ENCODE peak calls at places on chromosomes 12 and 14, in eight cellular contexts. One of them, this sample, is unnamed.
A peak's percentile ranks its signal among the peaks of the same experiment; 100 is the strongest.

GRCh38 chr12:124720019-124720686 is 143.5 kb downstream of the SCARB1 start:
- DNase-seq in stimulated activated naive B cell treated with anti-CD40 and anti-IgM and Interleukin-4, amounts not matched to agents 10 μg/mL and 1 μg/mL and 100 μg/mL, for 72 hours: no peak
- DNase-seq in GM04503: no peak
- DNase-seq in posterior vena cava: no peak
- DNase-seq in choroid plexus epithelial cell: peak; percentile 71
- DNase-seq in AG04450: no peak
- DNase-seq in mucosa of descending colon: no peak
- DNase-seq in H54: peak; percentile 59
- DNase-seq in this sample: peak; percentile 41

GRCh38 chr12:115755752-115756140 is 521.7 kb downstream of the MED13L start:
- DNase-seq in GM04503: no peak
- DNase-seq in stimulated activated naive B cell treated with anti-CD40 and anti-IgM and Interleukin-4, amounts not matched to agents 10 μg/mL and 1 μg/mL and 100 μg/mL, for 72 hours: no peak
- DNase-seq in AG04450: no peak
- DNase-seq in H54: no peak
- DNase-seq in posterior vena cava: no peak
- DNase-seq in mucosa of descending colon: no peak
- DNase-seq in choroid plexus epithelial cell: no peak
- DNase-seq in this sample: no peak

GRCh38 chr14:74848768-74849167 is 27.2 kb downstream of the PROX2 start:
- DNase-seq in H54: no peak
- DNase-seq in choroid plexus epithelial cell: no peak
- DNase-seq in posterior vena cava: no peak
- DNase-seq in stimulated activated naive B cell treated with anti-CD40 and anti-IgM and Interleukin-4, amounts not matched to agents 10 μg/mL and 1 μg/mL and 100 μg/mL, for 72 hours: no peak
- DNase-seq in AG04450: no peak
- DNase-seq in GM04503: no peak
- DNase-seq in mucosa of descending colon: no peak
- DNase-seq in this sample: no peak

GRCh38 chr12:105477873-105478272 is 147.4 kb downstream of the C12orf75 start:
- DNase-seq in AG04450: no peak
- DNase-seq in choroid plexus epithelial cell: no peak
- DNase-seq in H54: no peak
- DNase-seq in posterior vena cava: no peak
- DNase-seq in mucosa of descending colon: no peak
- DNase-seq in stimulated activated naive B cell treated with anti-CD40 and anti-IgM and Interleukin-4, amounts not matched to agents 10 μg/mL and 1 μg/mL and 100 μg/mL, for 72 hours: no peak
- DNase-seq in GM04503: no peak
- DNase-seq in this sample: no peak

GRCh38 chr12:25347716-25348261 is 97.1 kb upstream of the KRAS start:
- DNase-seq in choroid plexus epithelial cell: peak; percentile 4
- DNase-seq in AG04450: no peak
- DNase-seq in H54: no peak
- DNase-seq in GM04503: no peak
- DNase-seq in mucosa of descending colon: no peak
- DNase-seq in posterior vena cava: no peak
- DNase-seq in stimulated activated naive B cell treated with anti-CD40 and anti-IgM and Interleukin-4, amounts not matched to agents 10 μg/mL and 1 μg/mL and 100 μg/mL, for 72 hours: no peak
- DNase-seq in this sample: peak; percentile 75

GRCh38 chr14:53458368-53458814 is 305.3 kb upstream of the DDHD1 start:
- DNase-seq in stimulated activated naive B cell treated with anti-CD40 and anti-IgM and Interleukin-4, amounts not matched to agents 10 μg/mL and 1 μg/mL and 100 μg/mL, for 72 hours: no peak
- DNase-seq in choroid plexus epithelial cell: peak; percentile 65
- DNase-seq in mucosa of descending colon: no peak
- DNase-seq in AG04450: peak; percentile 32
- DNase-seq in GM04503: peak; percentile 59
- DNase-seq in posterior vena cava: no peak
- DNase-seq in H54: peak; percentile 13
- DNase-seq in this sample: peak; percentile 42

GRCh38 chr12:28258998-28259397 is 68.7 kb downstream of the CCDC91 start:
- DNase-seq in GM04503: no peak
- DNase-seq in choroid plexus epithelial cell: peak; percentile 28
- DNase-seq in AG04450: no peak
- DNase-seq in stimulated activated naive B cell treated with anti-CD40 and anti-IgM and Interleukin-4, amounts not matched to agents 10 μg/mL and 1 μg/mL and 100 μg/mL, for 72 hours: no peak
- DNase-seq in posterior vena cava: no peak
- DNase-seq in H54: no peak
- DNase-seq in mucosa of descending colon: no peak
- DNase-seq in this sample: no peak

GRCh38 chr14:55221186-55221585 is 29.8 kb upstream of the DLGAP5 start:
- DNase-seq in H54: peak; percentile 12
- DNase-seq in AG04450: no peak
- DNase-seq in choroid plexus epithelial cell: peak; percentile 59
- DNase-seq in GM04503: peak; percentile 47
- DNase-seq in stimulated activated naive B cell treated with anti-CD40 and anti-IgM and Interleukin-4, amounts not matched to agents 10 μg/mL and 1 μg/mL and 100 μg/mL, for 72 hours: no peak
- DNase-seq in posterior vena cava: no peak
- DNase-seq in mucosa of descending colon: no peak
- DNase-seq in this sample: no peak

GRCh38 chr12:11607313-11608081 is 42.0 kb upstream of the ETV6 start:
- DNase-seq in H54: no peak
- DNase-seq in AG04450: peak; percentile 49
- DNase-seq in mucosa of descending colon: peak; percentile 64
- DNase-seq in choroid plexus epithelial cell: peak; percentile 71
- DNase-seq in stimulated activated naive B cell treated with anti-CD40 and anti-IgM and Interleukin-4, amounts not matched to agents 10 μg/mL and 1 μg/mL and 100 μg/mL, for 72 hours: no peak
- DNase-seq in GM04503: peak; percentile 63
- DNase-seq in posterior vena cava: no peak
- DNase-seq in this sample: no peak

GRCh38 chr12:93449277-93449676 is 7.5 kb upstream of the UBE2N start:
- DNase-seq in mucosa of descending colon: no peak
- DNase-seq in posterior vena cava: no peak
- DNase-seq in choroid plexus epithelial cell: no peak
- DNase-seq in GM04503: no peak
- DNase-seq in AG04450: no peak
- DNase-seq in stimulated activated naive B cell treated with anti-CD40 and anti-IgM and Interleukin-4, amounts not matched to agents 10 μg/mL and 1 μg/mL and 100 μg/mL, for 72 hours: no peak
- DNase-seq in H54: no peak
- DNase-seq in this sample: no peak

GRCh38 chr12:94535614-94535932 is 75.9 kb upstream of the CEP83 start:
- DNase-seq in GM04503: no peak
- DNase-seq in AG04450: no peak
- DNase-seq in mucosa of descending colon: no peak
- DNase-seq in choroid plexus epithelial cell: no peak
- DNase-seq in posterior vena cava: no peak
- DNase-seq in stimulated activated naive B cell treated with anti-CD40 and anti-IgM and Interleukin-4, amounts not matched to agents 10 μg/mL and 1 μg/mL and 100 μg/mL, for 72 hours: no peak
- DNase-seq in H54: no peak
- DNase-seq in this sample: no peak

GRCh38 chr12:127075981-127076380 is 1191.0 kb upstream of the TMEM132C start:
- DNase-seq in choroid plexus epithelial cell: no peak
- DNase-seq in GM04503: no peak
- DNase-seq in posterior vena cava: no peak
- DNase-seq in AG04450: no peak
- DNase-seq in mucosa of descending colon: no peak
- DNase-seq in stimulated activated naive B cell treated with anti-CD40 and anti-IgM and Interleukin-4, amounts not matched to agents 10 μg/mL and 1 μg/mL and 100 μg/mL, for 72 hours: no peak
- DNase-seq in H54: no peak
- DNase-seq in this sample: no peak

This sample was measured in A549.